ENCODE peak calls at places on chromosomes 5 and 9, in seven cellular contexts. W is CD4-positive, alpha-beta T cell; E is upper lobe of right lung; D is germinal center; I is mucosa of descending colon; Z is activated CD8-positive, alpha-beta T cell treated with anti-CD3 and anti-CD28 coated beads, Interleukin-2, amount 10 ng/mL, durations not matched to agents 7 days and 5 days; G is SJSA1. R is an unnamed sample.

GRCh38 chr9:108259917-108260675 is 595.7 kb downstream of the ACTL7B start:
- DNase-seq in W (no peak), E (no peak), D (no peak), I (no peak), Z (no peak), G (no peak), R (no peak)

GRCh38 chr9:98533132-98533531 is 175.6 kb downstream of the GABBR2 start:
- DNase-seq in G (no peak), I (no peak), W (no peak), Z (no peak), E (no peak), D (no peak), R (no peak)

GRCh38 chr5:167964529-167964928 is 326.9 kb upstream of the WWC1 start:
- DNase-seq in E (no peak), W (no peak), Z (no peak), I (no peak), G (no peak), D (no peak), R (no peak)

GRCh38 chr5:139696894-139697658 is 48.9 kb downstream of the CXXC5 start:
- DNase-seq in I (peak; percentile 78), E (peak; percentile 84), W (no peak), Z (peak; percentile 57), G (peak; percentile 99), D (no peak), R (peak; percentile 89)

GRCh38 chr9:130143279-130143893 is 28.8 kb upstream of the NCS1 start:
- DNase-seq in Z (no peak), E (no peak), D (no peak), I (no peak), G (no peak), W (no peak), R (no peak)

GRCh38 chr5:1497795-1498622 is 25.8 kb downstream of the LPCAT1 start:
- DNase-seq in W (no peak), Z (no peak), D (no peak), I (no peak), G (no peak), E (no peak), R (no peak)

GRCh38 chr5:158538506-158539074 is 561.1 kb downstream of the EBF1 start:
- DNase-seq in I (no peak), E (no peak), D (no peak), W (no peak), Z (peak; percentile 24), G (no peak), R (no peak)

GRCh38 chr5:163478126-163478981 is 17.9 kb downstream of the HMMR start:
- DNase-seq in W (no peak), I (no peak), Z (no peak), G (no peak), E (no peak), D (no peak), R (no peak)

GRCh38 chr5:169394371-169394770 is 93.4 kb upstream of the SLIT3 start:
- DNase-seq in D (no peak), E (no peak), W (no peak), Z (no peak), G (no peak), I (no peak), R (no peak)

GRCh38 chr9:9142001-9142400 is 1342.4 kb upstream of the DMAC1 start:
- DNase-seq in I (no peak), W (no peak), G (no peak), E (no peak), D (no peak), Z (no peak), R (no peak)

GRCh38 chr9:115575147-115575546 is 457.2 kb upstream of the TNC start:
- DNase-seq in Z (no peak), D (no peak), E (no peak), W (no peak), G (no peak), I (no peak), R (no peak)

GRCh38 chr5:123594434-123594833 is 82.5 kb downstream of the CSNK1G3 start:
- DNase-seq in I (no peak), W (no peak), Z (no peak), D (no peak), E (no peak), G (no peak), R (no peak)

GRCh38 chr9:3532158-3532557 is 6.4 kb upstream of the RFX3 start:
- DNase-seq in Z (no peak), W (no peak), E (no peak), G (no peak), D (no peak), I (no peak), R (no peak)

GRCh38 chr9:63817622-63818518 is 1467.1 kb downstream of the FOXD4L5 start:
- DNase-seq in G (peak; percentile 60), D (peak; percentile 68), E (peak; percentile 87), Z (peak; percentile 84), I (peak; percentile 90), W (peak; percentile 37), R (no peak)

GRCh38 chr5:64213568-64213967 is 47.9 kb downstream of the RNF180 start:
- DNase-seq in W (no peak), I (no peak), G (no peak), D (no peak), E (no peak), Z (no peak), R (no peak)

GRCh38 chr5:83015676-83016075 is 61.5 kb downstream of the TMEM167A start:
- DNase-seq in E (no peak), D (no peak), G (peak; percentile 82), Z (no peak), W (no peak), I (no peak), R (no peak)

GRCh38 chr9:17229945-17230560 is 95.2 kb downstream of the CNTLN start:
- DNase-seq in Z (no peak), W (no peak), G (no peak), I (no peak), D (no peak), E (no peak), R (no peak)